ENCODE peak calls at places on chromosomes 13 and 19, in four cellular contexts. One of them, this sample, is unnamed.

GRCh38 chr13:41384749-41385503 is 72.4 kb upstream of the RGCC start:
- DNase-seq in sigmoid colon: no peak
- DNase-seq in suprapubic skin: no peak
- DNase-seq in transverse colon: no peak
- DNase-seq in this sample: no peak

GRCh38 chr13:112065521-112065866 is 1.5 kb upstream of the SOX1 start:
- DNase-seq in sigmoid colon: no peak
- DNase-seq in suprapubic skin: no peak
- DNase-seq in transverse colon: no peak
- DNase-seq in this sample: no peak

GRCh38 chr13:71285700-71286099 is 581.3 kb downstream of the DACH1 start:
- DNase-seq in sigmoid colon: no peak
- DNase-seq in suprapubic skin: no peak
- DNase-seq in transverse colon: no peak
- DNase-seq in this sample: no peak

GRCh38 chr19:52691737-52692136 is 43.1 kb downstream of the ZNF611 start:
- DNase-seq in sigmoid colon: no peak
- DNase-seq in suprapubic skin: no peak
- DNase-seq in transverse colon: no peak
- DNase-seq in this sample: no peak

GRCh38 chr13:65808061-65808460 is 1422.1 kb downstream of the PCDH9 start:
- DNase-seq in sigmoid colon: no peak
- DNase-seq in suprapubic skin: no peak
- DNase-seq in transverse colon: no peak
- DNase-seq in this sample: no peak

GRCh38 chr13:53010374-53011105 is 18.1 kb upstream of the OLFM4 start:
- DNase-seq in sigmoid colon: no peak
- DNase-seq in suprapubic skin: no peak
- DNase-seq in transverse colon: peak
- DNase-seq in this sample: no peak

GRCh38 chr19:38666662-38667448 is 19.4 kb downstream of the ACTN4 start:
- DNase-seq in sigmoid colon: no peak
- DNase-seq in suprapubic skin: no peak
- DNase-seq in transverse colon: peak
- DNase-seq in this sample: no peak

GRCh38 chr13:88464851-88465250 is 793.7 kb downstream of the SLITRK5 start:
- DNase-seq in sigmoid colon: no peak
- DNase-seq in suprapubic skin: no peak
- DNase-seq in transverse colon: no peak
- DNase-seq in this sample: no peak

GRCh38 chr13:76523740-76524382 is 362.3 kb downstream of the KCTD12 start:
- DNase-seq in sigmoid colon: no peak
- DNase-seq in suprapubic skin: no peak
- DNase-seq in transverse colon: no peak
- DNase-seq in this sample: peak

GRCh38 chr19:41696402-41697197 is 8.5 kb upstream of the CEACAM7 start:
- DNase-seq in sigmoid colon: peak
- DNase-seq in suprapubic skin: peak
- DNase-seq in transverse colon: peak
- DNase-seq in this sample: no peak

GRCh38 chr19:41705393-41706174 is 2.8 kb upstream of the CEACAM5 start:
- DNase-seq in sigmoid colon: no peak
- DNase-seq in suprapubic skin: peak
- DNase-seq in transverse colon: peak
- DNase-seq in this sample: no peak

GRCh38 chr19:50490991-50491472 is 14.4 kb upstream of the GARIN5A start:
- DNase-seq in sigmoid colon: peak
- DNase-seq in suprapubic skin: no peak
- DNase-seq in transverse colon: no peak
- DNase-seq in this sample: no peak

DNA sequence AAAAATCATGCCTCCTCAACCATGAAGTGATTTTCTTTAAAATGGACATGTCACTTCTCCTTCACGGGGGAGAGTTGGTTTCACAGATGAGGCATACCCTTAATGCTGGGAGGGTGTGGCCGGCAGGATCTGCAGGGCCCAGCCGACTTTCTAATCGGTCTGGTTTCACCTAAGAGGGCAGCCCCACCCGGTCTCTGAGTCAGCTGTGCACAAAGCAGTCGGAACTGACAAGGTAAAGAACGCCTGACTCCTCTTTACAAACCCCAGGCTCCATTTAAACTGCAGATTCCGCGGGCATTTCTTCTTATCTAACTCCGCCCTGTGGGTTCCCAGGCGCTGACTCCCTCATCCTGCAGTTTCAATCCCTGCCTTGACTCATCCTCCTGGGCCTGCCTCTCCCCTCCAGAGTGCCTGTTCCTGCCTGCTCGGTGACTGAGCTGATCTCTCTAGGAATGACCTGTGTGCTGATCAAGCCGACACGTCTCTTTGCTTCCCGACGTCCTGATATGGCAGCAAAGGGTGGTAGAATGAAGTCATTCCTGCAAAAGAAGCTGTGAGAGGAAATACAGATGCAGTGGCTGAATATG is 63.4 kb downstream of the EFNB2 start:
- DNase-seq in sigmoid colon: peak
- DNase-seq in suprapubic skin: no peak
- DNase-seq in transverse colon: peak
- DNase-seq in this sample: peak
- TF ChIP-seq POLR2AphosphoS5 in sigmoid colon: no peak
- TF ChIP-seq POLR2AphosphoS5 in suprapubic skin: no peak
- TF ChIP-seq POLR2AphosphoS5 in transverse colon: peak
- TF ChIP-seq POLR2AphosphoS5 in this sample: no peak

GRCh38 chr19:7941895-7942596 is 1.4 kb downstream of the TIMM44 start:
- DNase-seq in sigmoid colon: no peak
- DNase-seq in suprapubic skin: no peak
- DNase-seq in transverse colon: no peak
- DNase-seq in this sample: no peak

GRCh38 chr19:7942981-7943443 is 454 bp downstream of the TIMM44 start:
- DNase-seq in sigmoid colon: no peak
- DNase-seq in suprapubic skin: no peak
- DNase-seq in transverse colon: no peak
- DNase-seq in this sample: no peak

GRCh38 chr19:7944177-7944761 is 803 bp upstream of the TIMM44 start:
- DNase-seq in sigmoid colon: peak
- DNase-seq in suprapubic skin: no peak
- DNase-seq in transverse colon: peak
- DNase-seq in this sample: peak

GRCh38 chr19:7940841-7941240 is 2.6 kb downstream of the TIMM44 start:
- DNase-seq in sigmoid colon: no peak
- DNase-seq in suprapubic skin: no peak
- DNase-seq in transverse colon: no peak
- DNase-seq in this sample: no peak

GRCh38 chr19:7943444-7944176 is at the start of gene TIMM44:
- DNase-seq in sigmoid colon: peak
- DNase-seq in suprapubic skin: peak
- DNase-seq in transverse colon: peak
- DNase-seq in this sample: peak
- TF ChIP-seq POLR2A in sigmoid colon: peak
- TF ChIP-seq POLR2A in suprapubic skin: peak
- TF ChIP-seq POLR2A in transverse colon: peak
- TF ChIP-seq POLR2A in this sample: peak

GRCh38 chr19:7856679-7857663 is 17.2 kb downstream of the PRR36 start:
- DNase-seq in sigmoid colon: no peak
- DNase-seq in suprapubic skin: no peak
- DNase-seq in transverse colon: no peak
- DNase-seq in this sample: no peak

GRCh38 chr19:7856277-7856581 is 18.0 kb downstream of the PRR36 start:
- DNase-seq in sigmoid colon: no peak
- DNase-seq in suprapubic skin: no peak
- DNase-seq in transverse colon: no peak
- DNase-seq in this sample: no peak

GRCh38 chr19:7860166-7860901 is 13.9 kb downstream of the PRR36 start:
- DNase-seq in sigmoid colon: no peak
- DNase-seq in suprapubic skin: no peak
- DNase-seq in transverse colon: no peak
- DNase-seq in this sample: no peak

GRCh38 chr19:7859766-7860165 is 14.4 kb downstream of the PRR36 start:
- DNase-seq in sigmoid colon: no peak
- DNase-seq in suprapubic skin: no peak
- DNase-seq in transverse colon: no peak
- DNase-seq in this sample: no peak

DNA sequence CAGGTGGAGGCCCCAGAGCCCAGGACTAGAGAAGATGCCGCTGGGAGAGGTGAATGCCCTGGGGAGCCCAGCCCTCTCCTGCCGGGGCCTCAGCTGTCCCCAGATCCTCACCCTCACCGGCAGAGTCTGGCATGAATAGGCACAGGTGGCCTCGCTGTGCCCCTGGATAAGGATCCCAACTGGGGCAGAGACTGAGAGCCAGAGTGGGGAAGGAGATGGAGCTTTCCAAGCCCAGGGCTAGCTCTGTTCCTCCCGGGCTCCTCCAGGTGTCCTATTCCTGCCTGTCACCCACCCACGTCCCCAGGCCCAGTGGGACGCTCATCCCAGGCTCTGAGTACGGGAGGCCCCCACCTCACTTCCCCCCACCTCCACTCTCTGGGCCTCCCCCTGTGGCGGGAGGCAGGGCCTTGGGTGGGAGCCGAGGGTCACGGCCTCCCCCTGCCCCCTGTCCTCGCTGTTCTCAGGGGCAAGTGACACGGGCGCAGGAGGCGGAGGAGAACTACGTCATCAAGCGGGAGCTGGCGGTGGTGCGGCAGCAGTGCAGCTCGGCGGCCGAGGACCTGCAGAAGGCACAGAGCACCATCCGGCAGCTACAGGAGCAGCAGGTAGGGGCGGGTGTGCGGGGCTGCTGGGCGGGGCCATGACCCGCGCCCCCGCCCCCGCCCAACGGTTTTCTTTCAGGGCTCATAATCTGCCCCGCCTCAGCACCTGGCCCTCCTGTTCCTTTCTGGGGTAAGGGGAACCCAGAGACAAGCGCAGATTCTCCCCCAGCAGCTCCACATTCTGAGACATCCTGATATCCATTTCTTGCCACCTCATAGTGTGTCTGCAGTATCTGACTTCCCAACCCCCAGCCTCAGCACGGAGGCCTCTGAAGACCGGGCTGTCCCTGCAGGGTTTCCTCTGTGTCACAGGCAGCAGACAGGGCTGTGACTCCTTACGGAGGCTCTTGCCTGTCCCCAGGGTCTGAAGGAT is 16.2 kb downstream of the PRR36 start:
- DNase-seq in sigmoid colon: no peak
- DNase-seq in suprapubic skin: no peak
- DNase-seq in transverse colon: no peak
- DNase-seq in this sample: no peak
- TF ChIP-seq POLR2AphosphoS5 in sigmoid colon: no peak
- TF ChIP-seq POLR2AphosphoS5 in suprapubic skin: no peak
- TF ChIP-seq POLR2AphosphoS5 in transverse colon: no peak
- TF ChIP-seq POLR2AphosphoS5 in this sample: no peak

DNA sequence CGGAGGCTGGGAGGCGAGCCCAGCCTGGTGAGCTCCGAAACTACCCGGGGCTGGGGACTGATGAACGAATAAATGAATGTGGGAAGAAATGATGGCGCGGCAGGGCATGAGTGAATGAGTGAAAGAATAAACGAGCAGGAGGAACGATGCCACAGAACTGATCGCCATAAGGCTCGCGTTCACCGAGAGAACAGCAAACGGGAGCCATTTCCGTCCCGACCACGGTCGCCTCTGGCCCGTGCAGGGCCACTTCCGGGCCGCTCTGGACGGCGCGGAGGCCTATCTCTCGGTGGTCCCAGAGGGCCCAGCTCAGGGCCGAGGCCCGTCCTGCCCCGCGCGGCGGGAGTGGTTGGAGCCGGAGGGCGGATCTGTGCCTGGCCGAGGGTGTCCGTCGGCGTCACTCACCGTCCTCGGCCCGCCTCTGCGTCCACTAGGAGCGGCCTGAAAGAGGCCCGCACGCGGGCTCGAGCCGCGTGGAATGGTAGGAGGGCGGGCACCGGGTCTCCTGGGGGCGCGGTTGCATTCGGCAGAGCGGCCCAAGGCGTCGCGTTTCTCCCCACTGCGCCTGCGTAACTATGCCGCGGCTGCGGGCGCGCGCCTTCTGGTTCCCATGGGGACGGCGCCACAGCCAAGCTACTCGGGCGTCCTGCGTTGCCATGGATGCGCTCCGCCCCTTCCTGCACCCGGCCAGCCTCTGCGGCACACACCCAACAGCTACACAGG is at the start of gene ZNF497:
- DNase-seq in sigmoid colon: peak
- DNase-seq in suprapubic skin: peak
- DNase-seq in transverse colon: peak
- DNase-seq in this sample: peak
- TF ChIP-seq POLR2A in sigmoid colon: peak
- TF ChIP-seq POLR2A in suprapubic skin: no peak
- TF ChIP-seq POLR2A in transverse colon: peak
- TF ChIP-seq POLR2A in this sample: peak

DNA sequence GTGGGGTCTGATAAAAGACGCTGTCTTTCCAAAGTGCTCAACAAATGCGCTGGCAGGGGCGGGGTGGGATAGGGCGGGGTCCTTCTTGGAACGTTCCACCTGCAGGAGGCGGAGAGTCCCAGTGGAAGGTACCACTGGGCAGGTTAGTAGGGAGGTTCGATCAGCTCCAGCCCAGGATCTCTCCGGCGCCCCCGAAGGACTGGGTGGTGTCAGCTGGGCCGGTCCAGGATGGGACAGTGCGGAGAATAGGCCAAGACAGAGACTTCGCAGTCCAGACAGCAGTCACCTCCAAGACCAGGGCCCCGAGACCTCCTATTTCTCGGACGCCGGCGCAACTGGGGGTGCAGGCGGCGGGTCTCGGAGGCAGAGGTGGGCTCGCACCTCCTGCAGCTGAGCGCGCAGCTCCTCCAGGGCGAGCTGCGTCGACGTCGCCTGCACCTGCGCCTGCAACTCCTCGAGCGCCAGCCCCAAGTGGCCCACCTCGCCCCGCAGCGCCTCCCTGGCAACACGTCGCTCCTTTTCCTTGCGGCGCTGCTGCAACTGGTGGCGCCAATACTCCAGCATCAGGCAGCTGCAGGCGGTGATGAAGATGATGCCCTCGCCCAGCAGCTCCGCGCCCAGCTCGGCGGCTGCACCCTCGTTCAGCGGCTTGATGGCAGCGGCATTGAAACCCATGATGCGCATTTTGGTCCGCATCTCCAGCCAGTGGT is 21.6 kb downstream of the VASP start:
- DNase-seq in sigmoid colon: no peak
- DNase-seq in suprapubic skin: no peak
- DNase-seq in transverse colon: peak
- DNase-seq in this sample: no peak
- TF ChIP-seq POLR2AphosphoS5 in sigmoid colon: no peak
- TF ChIP-seq POLR2AphosphoS5 in suprapubic skin: no peak
- TF ChIP-seq POLR2AphosphoS5 in transverse colon: no peak
- TF ChIP-seq POLR2AphosphoS5 in this sample: peak